ENCODE peak calls at places on chromosomes 6 and 20, in eight cellular contexts. C, T, V, O, E, X, N and J are unnamed samples.
A peak's percentile ranks its signal among the peaks of the same experiment; 100 is the strongest.

GRCh38 chr6:145147559-145147958 is 587.8 kb downstream of the EPM2A start:
- DNase-seq in N (no peak), T (no peak), C (peak; percentile 62), V (peak; percentile 78), X (peak; percentile 64), O (no peak), E (no peak), J (no peak)

GRCh38 chr6:42193491-42193894 is 1.3 kb downstream of the GUCA1B start:
- DNase-seq in X (no peak), V (no peak), C (no peak), N (no peak), T (no peak), E (peak; percentile 15), O (no peak), J (no peak)

GRCh38 chr6:157228421-157229218 is 94.7 kb downstream of the TMEM242 start:
- DNase-seq in X (no peak), T (no peak), E (peak; percentile 79), C (no peak), N (no peak), V (no peak), O (no peak), J (peak; percentile 77)

GRCh38 chr6:33960345-33961313 is 156.8 kb upstream of the MLN start:
- DNase-seq in T (no peak), O (no peak), C (no peak), E (no peak), V (no peak), X (no peak), N (no peak), J (no peak)

GRCh38 chr6:26336355-26337198 is 28.4 kb upstream of the BTN3A2 start:
- DNase-seq in T (no peak), E (no peak), O (no peak), C (peak; percentile 70), V (peak; percentile 74), X (peak; percentile 50), N (no peak), J (no peak)

GRCh38 chr6:40599580-40599979 is 12.4 kb upstream of the LRFN2 start:
- DNase-seq in T (no peak), V (no peak), E (peak; percentile 77), O (no peak), X (no peak), C (no peak), N (no peak), J (no peak)

GRCh38 chr20:9928955-9929354 is 90.1 kb upstream of the PAK5 start:
- DNase-seq in N (no peak), C (no peak), E (no peak), T (no peak), O (no peak), X (no peak), V (no peak), J (no peak)

GRCh38 chr6:42158011-42158410 is 15.2 kb upstream of the GUCA1A start:
- DNase-seq in O (no peak), N (no peak), T (no peak), E (no peak), X (peak; percentile 60), V (peak; percentile 24), C (no peak), J (no peak)

GRCh38 chr6:33632603-33633039 is 11.5 kb downstream of the ITPR3 start:
- DNase-seq in E (peak; percentile 87), X (no peak), N (peak; percentile 60), C (peak; percentile 52), O (no peak), T (peak; percentile 62), V (no peak), J (no peak)

GRCh38 chr6:28212510-28213212 is 12.4 kb upstream of the ZSCAN9 start:
- DNase-seq in N (no peak), O (no peak), X (peak; percentile 50), T (peak; percentile 89), C (peak; percentile 93), E (peak; percentile 78), V (peak; percentile 90), J (no peak)

GRCh38 chr6:138115877-138116660 is 8.8 kb upstream of the PERP start:
- DNase-seq in X (peak; percentile 51), O (no peak), E (peak; percentile 81), V (peak; percentile 74), T (peak; percentile 71), C (peak; percentile 84), N (peak; percentile 26), J (no peak)

GRCh38 chr6:112259337-112259675 is 4.9 kb upstream of the LAMA4 start:
- DNase-seq in C (no peak), E (no peak), O (no peak), N (no peak), T (no peak), V (no peak), X (no peak), J (no peak)

GRCh38 chr20:50456452-50457324 is 53.5 kb upstream of the PTPN1 start:
- DNase-seq in V (no peak), X (no peak), O (no peak), T (no peak), N (no peak), C (no peak), E (no peak), J (no peak)

GRCh38 chr20:54981181-54981580 is 505.8 kb downstream of the DOK5 start:
- DNase-seq in X (no peak), V (no peak), E (no peak), O (no peak), C (no peak), N (no peak), T (no peak), J (no peak)

GRCh38 chr20:10671221-10671849 is 2.5 kb downstream of the JAG1 start:
- DNase-seq in T (peak; percentile 85), C (peak; percentile 96), O (peak; percentile 95), X (peak; percentile 95), N (no peak), V (peak; percentile 94), E (peak; percentile 80), J (peak; percentile 97)

GRCh38 chr6:83976871-83977270 is 56.7 kb upstream of the MRAP2 start:
- DNase-seq in C (no peak), E (no peak), T (no peak), N (no peak), V (no peak), O (no peak), X (no peak), J (no peak)

GRCh38 chr20:17227669-17228623 is 1.1 kb downstream of the PCSK2 start:
- DNase-seq in V (peak; percentile 1), X (no peak), T (no peak), E (peak; percentile 89), O (no peak), N (no peak), C (no peak), J (no peak)

GRCh38 chr20:6714202-6714800 is 53.2 kb upstream of the BMP2 start:
- DNase-seq in N (no peak), T (no peak), X (no peak), E (no peak), V (no peak), O (no peak), C (no peak), J (no peak)

GRCh38 chr20:10337291-10337690 is 96.7 kb downstream of the MKKS start:
- DNase-seq in C (peak; percentile 44), X (peak; percentile 76), N (no peak), V (no peak), T (no peak), E (no peak), O (no peak), J (no peak)

GRCh38 chr6:96520851-96521115 is 823 bp upstream of the UFL1 start:
- DNase-seq in V (no peak), C (peak; percentile 18), E (no peak), T (no peak), N (no peak), O (no peak), X (no peak), J (no peak)

GRCh38 chr20:48621256-48622078 is 206.3 kb downstream of the PREX1 start:
- DNase-seq in E (no peak), C (peak; percentile 51), X (no peak), T (no peak), V (peak; percentile 4), N (no peak), O (no peak), J (no peak)
- H3K4me3 ChIP-seq in E (no peak overlapping the region), C (no peak overlapping the region), X (no peak overlapping the region), T (no peak overlapping the region), V (no peak overlapping the region), N (no peak overlapping the region), O (no peak overlapping the region), J (no peak overlapping the region)

GRCh38 chr20:62356948-62357667 is 10.0 kb downstream of the LAMA5 start:
- DNase-seq in N (peak; percentile 79), O (no peak), T (no peak), X (peak; percentile 47), E (no peak), V (peak; percentile 66), C (peak; percentile 87), J (no peak)

GRCh38 chr20:62354811-62355341 is 12.2 kb downstream of the LAMA5 start:
- DNase-seq in O (no peak), C (no peak), E (no peak), X (no peak), V (no peak), T (no peak), N (peak; percentile 20), J (no peak)

GRCh38 chr20:62355527-62356142 is 11.5 kb downstream of the LAMA5 start:
- DNase-seq in X (no peak), T (no peak), N (peak; percentile 60), E (peak; percentile 43), O (no peak), V (no peak), C (peak; percentile 72), J (no peak)

GRCh38 chr20:62357681-62358080 is 9.4 kb downstream of the LAMA5 start:
- DNase-seq in C (peak; percentile 32), O (no peak), E (no peak), X (no peak), T (no peak), V (no peak), N (peak; percentile 40), J (no peak)

GRCh38 chr20:62356143-62356947 is 10.8 kb downstream of the LAMA5 start:
- DNase-seq in V (no peak), O (no peak), T (no peak), X (no peak), C (peak; percentile 41), E (no peak), N (peak; percentile 41), J (no peak)
- H3K4me3 ChIP-seq in V (no peak overlapping the region), O (peak overlapping the region; percentile 63), T (no peak overlapping the region), X (no peak overlapping the region), C (no peak overlapping the region), E (no peak overlapping the region), N (peak overlapping the region; percentile 42), J (peak overlapping the region; percentile 34)

DNA sequence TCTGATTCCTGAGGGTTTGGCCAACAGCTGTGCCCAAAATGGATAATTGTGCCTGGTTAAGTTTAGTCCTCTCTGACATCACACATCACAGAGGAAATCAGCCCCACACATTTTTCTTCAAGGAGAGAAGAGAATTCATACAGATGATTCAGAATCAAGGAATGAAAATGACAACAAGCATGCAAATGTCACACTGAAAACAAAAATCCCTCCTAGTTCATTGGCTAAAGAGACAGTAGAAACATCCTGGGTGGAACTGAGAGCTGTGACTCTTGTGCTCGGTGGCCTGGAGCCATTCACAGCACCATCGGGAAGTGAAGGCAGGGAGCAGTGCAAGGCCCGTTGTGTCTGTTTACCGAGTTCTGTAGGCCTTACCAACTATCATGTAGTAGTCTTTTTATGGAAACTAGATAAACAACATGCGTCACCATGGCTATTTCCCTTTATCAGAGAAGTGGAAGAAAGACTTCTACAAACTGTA is 81.7 kb upstream of the TENT5A start:
- DNase-seq in C (peak; percentile 86), V (peak; percentile 55), N (no peak), T (no peak), E (no peak), X (peak; percentile 67), O (peak; percentile 83), J (no peak)
- H3K4me3 ChIP-seq in C (no peak overlapping the region), V (no peak overlapping the region), N (no peak overlapping the region), T (no peak overlapping the region), E (no peak overlapping the region), X (no peak overlapping the region), O (peak overlapping the region; percentile 25), J (no peak overlapping the region)

GRCh38 chr20:53753880-53754459 is 160.3 kb upstream of the ZNF217 start:
- DNase-seq in N (no peak), O (no peak), T (no peak), X (no peak), E (no peak), V (no peak), C (no peak), J (no peak)
- H3K4me3 ChIP-seq in N (no peak overlapping the region), O (no peak overlapping the region), T (peak overlapping the region; percentile 21), X (no peak overlapping the region), E (peak overlapping the region; percentile 10), V (no peak overlapping the region), C (no peak overlapping the region), J (no peak overlapping the region)